ENCODE peak calls at places on chromosomes 13 and 19, in ten cellular contexts. I is effector memory CD4-positive, alpha-beta T cell; X is uterus; Y is adrenal gland; B is tibial artery; U is Peyer's patch; Q is breast epithelium; V is endodermal cell; S is SK-N-MC; E is dorsolateral prefrontal cortex. L is an unnamed sample.

GRCh38 chr19:48615145-48616040 is 517 bp upstream of the FAM83E start:
- DNase-seq in Y (peak), E (no peak), X (no peak), Q (no peak), V (peak), U (no peak), B (no peak), I (no peak), S (no peak), L (no peak)

GRCh38 chr13:85666356-85666755 is 132.9 kb downstream of the SLITRK6 start:
- DNase-seq in B (no peak), S (no peak), E (no peak), I (no peak), U (no peak), Y (no peak), X (no peak), Q (no peak), V (peak), L (no peak)

GRCh38 chr13:111336666-111337065 is 16.2 kb downstream of the TEX29 start:
- DNase-seq in Y (no peak), S (no peak), E (no peak), I (no peak), Q (no peak), B (no peak), V (no peak), U (no peak), X (no peak), L (no peak)

GRCh38 chr19:6103217-6103644 is 7.1 kb downstream of the RFX2 start:
- DNase-seq in Q (peak), I (no peak), E (peak), S (no peak), Y (peak), U (no peak), V (no peak), X (peak), B (peak), L (peak)

GRCh38 chr19:4390862-4391693 is 9.3 kb downstream of the SH3GL1 start:
- DNase-seq in Q (no peak), X (no peak), V (no peak), B (no peak), E (no peak), U (no peak), Y (no peak), S (no peak), I (no peak), L (no peak)

GRCh38 chr13:99415851-99416331 is 85.4 kb upstream of the TM9SF2 start:
- DNase-seq in U (no peak), I (no peak), Q (peak), E (no peak), S (no peak), V (no peak), X (no peak), B (peak), Y (no peak), L (no peak)

GRCh38 chr13:50801087-50801931 is 42.2 kb downstream of the DLEU7 start:
- DNase-seq in B (peak), Y (peak), Q (no peak), V (peak), S (peak), E (peak), U (peak), I (peak), X (peak), L (peak)

GRCh38 chr13:56189978-56190377 is 950.7 kb upstream of the PRR20A start:
- DNase-seq in X (no peak), V (no peak), U (no peak), S (no peak), I (no peak), B (no peak), E (no peak), Y (no peak), Q (no peak), L (no peak)

GRCh38 chr19:38745316-38745715 is 1.0 kb upstream of the CAPN12 start:
- DNase-seq in Y (no peak), V (peak), Q (no peak), E (no peak), S (no peak), U (no peak), I (no peak), B (no peak), X (no peak), L (no peak)

GRCh38 chr19:41811036-41811435 is 14.6 kb downstream of the CEACAM3 start:
- DNase-seq in E (peak), X (no peak), I (no peak), B (peak), U (peak), S (no peak), Y (no peak), V (no peak), Q (no peak), L (no peak)

GRCh38 chr19:46976845-46977320 is 42.8 kb upstream of the NPAS1 start:
- DNase-seq in E (no peak), V (peak), I (no peak), Q (no peak), U (no peak), X (no peak), B (peak), Y (peak), S (no peak), L (no peak)

GRCh38 chr13:85693889-85694511 is 105.2 kb downstream of the SLITRK6 start:
- DNase-seq in Q (no peak), U (no peak), S (no peak), B (no peak), E (no peak), V (peak), Y (no peak), I (no peak), X (no peak), L (no peak)

GRCh38 chr13:59483441-59484116 is 680.1 kb downstream of the DIAPH3 start:
- DNase-seq in U (no peak), Q (no peak), I (no peak), B (no peak), X (no peak), Y (peak), E (no peak), V (peak), S (no peak), L (no peak)

GRCh38 chr13:109606404-109607028 is 179.9 kb downstream of the IRS2 start:
- DNase-seq in X (no peak), Q (no peak), V (no peak), E (no peak), B (no peak), S (no peak), U (no peak), I (no peak), Y (no peak), L (no peak)

GRCh38 chr13:71672527-71672926 is 194.5 kb downstream of the DACH1 start:
- DNase-seq in U (no peak), X (no peak), B (no peak), E (no peak), V (no peak), S (no peak), I (no peak), Y (no peak), Q (no peak), L (no peak)

GRCh38 chr19:29467824-29468401 is 57.9 kb upstream of the VSTM2B start:
- DNase-seq in Q (no peak), S (no peak), X (no peak), E (peak), B (no peak), I (no peak), U (no peak), Y (peak), V (peak), L (peak)

DNA sequence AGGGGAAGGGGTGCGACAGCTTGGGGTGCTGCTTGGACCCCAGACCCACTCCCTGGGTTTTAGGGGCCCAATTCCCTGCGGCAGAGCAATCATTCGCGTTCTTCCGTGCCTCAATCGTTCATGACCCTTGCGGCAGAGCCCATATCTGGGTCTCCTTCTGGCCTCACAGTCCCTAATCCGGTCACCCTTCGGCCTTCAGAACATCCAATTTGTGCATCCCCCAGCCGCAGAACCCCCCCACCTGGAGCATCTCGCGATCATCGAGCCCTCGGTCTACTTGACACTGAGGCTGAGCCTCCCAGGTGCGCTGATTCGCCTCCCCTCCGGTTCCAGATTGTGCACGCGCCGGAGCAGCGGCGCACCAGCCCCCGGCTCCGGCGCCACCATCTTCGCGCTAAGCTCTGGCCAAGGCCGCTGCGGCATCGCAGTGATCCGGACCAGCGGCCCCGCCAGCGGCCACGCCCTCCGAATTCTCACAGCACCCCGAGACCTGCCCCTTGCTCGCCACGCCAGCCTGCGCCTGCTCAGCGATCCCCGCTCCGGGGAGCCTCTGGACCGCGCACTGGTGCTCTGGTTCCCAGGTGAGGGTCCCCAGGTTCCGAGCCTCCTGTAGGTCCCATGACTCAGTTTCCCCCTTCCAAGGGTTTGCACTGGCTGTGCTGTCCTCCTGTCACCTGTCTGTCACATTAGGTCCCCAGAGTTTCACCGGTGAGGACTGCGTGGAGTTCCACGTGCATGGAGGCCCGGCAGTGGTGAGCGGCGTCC is 504 bp downstream of the GTPBP3 start:
- DNase-seq in Y (no peak), S (no peak), E (no peak), I (no peak), V (no peak), Q (no peak), B (no peak), U (no peak), X (no peak), L (no peak)
- H3K27ac ChIP-seq in Y (peak), S (no peak), E (no peak), I (peak), V (no peak), Q (peak), B (peak), U (peak), X (peak), L (peak)

GRCh38 chr19:10878253-10878652 is 6.9 kb downstream of the CARM1 start:
- DNase-seq in Y (no peak), U (no peak), V (no peak), S (no peak), X (no peak), E (no peak), Q (no peak), I (no peak), B (no peak), L (no peak)
- H3K27ac ChIP-seq in Y (no peak), U (no peak), V (peak), S (peak), X (no peak), E (no peak), Q (peak), I (no peak), B (no peak), L (no peak)

DNA sequence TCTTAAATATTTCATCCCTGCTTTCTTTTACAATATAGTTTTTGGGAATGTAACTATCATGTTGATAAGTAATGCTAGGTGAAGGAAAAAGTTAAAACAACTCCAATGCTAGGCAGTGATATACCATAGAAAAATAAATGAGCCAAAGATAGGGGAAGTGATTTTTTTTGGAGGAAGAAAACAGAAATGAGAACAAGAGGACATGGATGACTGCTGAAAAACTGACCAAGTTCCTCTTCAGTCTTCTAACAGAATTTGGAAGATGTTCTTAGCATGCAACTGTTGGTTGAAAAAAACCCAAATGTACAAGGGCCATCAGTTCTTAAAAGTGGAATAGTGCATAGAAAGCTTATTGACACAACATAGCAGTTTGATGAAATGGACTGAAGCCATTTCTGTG is 262.5 kb upstream of the STARD13 start:
- DNase-seq in E (no peak), Y (no peak), B (no peak), Q (no peak), U (no peak), S (no peak), V (no peak), X (no peak), I (no peak), L (no peak)
- H3K27ac ChIP-seq in E (no peak), Y (no peak), B (no peak), Q (no peak), U (no peak), S (no peak), V (no peak), X (no peak), I (no peak), L (no peak)

GRCh38 chr13:26503826-26504594 is 53.5 kb upstream of the WASF3 start:
- DNase-seq in V (no peak), X (no peak), E (peak), U (no peak), Y (no peak), Q (no peak), I (no peak), S (no peak), B (no peak), L (no peak)

GRCh38 chr13:26498524-26499208 is 58.8 kb upstream of the WASF3 start:
- DNase-seq in X (no peak), Q (no peak), E (no peak), U (no peak), I (no peak), Y (no peak), S (no peak), B (no peak), V (no peak), L (no peak)

GRCh38 chr13:26500618-26501320 is 56.7 kb upstream of the WASF3 start:
- DNase-seq in V (no peak), Y (no peak), I (no peak), X (no peak), B (no peak), U (no peak), Q (no peak), E (no peak), S (no peak), L (no peak)

GRCh38 chr13:26499209-26499601 is 58.3 kb upstream of the WASF3 start:
- DNase-seq in B (no peak), I (no peak), S (no peak), Q (no peak), V (no peak), E (no peak), X (no peak), Y (no peak), U (no peak), L (no peak)

DNA sequence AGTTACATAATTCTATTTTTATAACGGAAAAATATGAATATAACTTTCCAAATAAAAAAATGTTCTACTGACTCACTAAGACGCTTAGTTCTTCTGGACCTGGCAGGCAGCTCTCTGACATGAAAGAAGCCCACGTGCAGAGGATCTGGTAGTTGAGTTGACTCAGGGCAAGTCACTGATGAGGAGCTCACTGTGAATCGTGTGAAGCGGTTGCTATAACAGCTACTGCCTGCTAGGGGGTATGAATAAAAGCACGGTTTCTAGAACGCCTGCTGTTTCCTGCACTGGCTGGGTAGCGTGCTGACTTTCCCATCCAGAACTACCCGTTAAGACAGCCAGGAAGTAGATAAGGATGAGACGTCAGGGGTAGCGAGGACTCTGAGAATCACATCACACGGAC is 54.7 kb upstream of the WASF3 start:
- DNase-seq in V (peak), Y (peak), Q (no peak), E (peak), U (no peak), B (peak), I (no peak), S (no peak), X (no peak), L (no peak)
- H3K27ac ChIP-seq in V (no peak), Y (no peak), Q (no peak), E (no peak), U (no peak), B (no peak), I (no peak), S (no peak), X (no peak), L (no peak)